ENCODE peak calls at places on chromosomes 13 and 19, in seven cellular contexts. One of them, this sample, is unnamed.

GRCh38 chr19:29527500-29528328 is 1.9 kb downstream of the VSTM2B start:
- DNase-seq in left lung: no peak
- DNase-seq in AG20443: no peak
- DNase-seq in NCI-H1105 treated with DMSO at 0.1 percent for 48 hours: no peak
- DNase-seq in AG09309: no peak
- DNase-seq in A549: no peak
- DNase-seq in effector memory CD4-positive, alpha-beta T cell: no peak
- DNase-seq in this sample: no peak

GRCh38 chr19:49861127-49861526 is 6.2 kb downstream of the PNKP start:
- DNase-seq in left lung: peak
- DNase-seq in AG20443: peak
- DNase-seq in NCI-H1105 treated with DMSO at 0.1 percent for 48 hours: no peak
- DNase-seq in AG09309: no peak
- DNase-seq in A549: peak
- DNase-seq in effector memory CD4-positive, alpha-beta T cell: no peak
- DNase-seq in this sample: no peak

GRCh38 chr13:104875008-104875762 is 1660.3 kb downstream of the EFNB2 start:
- DNase-seq in left lung: no peak
- DNase-seq in AG20443: no peak
- DNase-seq in NCI-H1105 treated with DMSO at 0.1 percent for 48 hours: no peak
- DNase-seq in AG09309: no peak
- DNase-seq in A549: no peak
- DNase-seq in effector memory CD4-positive, alpha-beta T cell: no peak
- DNase-seq in this sample: no peak

GRCh38 chr19:19276386-19276785 is 3.3 kb upstream of the TM6SF2 start:
- DNase-seq in left lung: no peak
- DNase-seq in AG20443: peak
- DNase-seq in NCI-H1105 treated with DMSO at 0.1 percent for 48 hours: no peak
- DNase-seq in AG09309: peak
- DNase-seq in A549: no peak
- DNase-seq in effector memory CD4-positive, alpha-beta T cell: no peak
- DNase-seq in this sample: no peak

GRCh38 chr13:20980899-20981298 is 78.4 kb upstream of the XPO4 start:
- DNase-seq in left lung: no peak
- DNase-seq in AG20443: no peak
- DNase-seq in NCI-H1105 treated with DMSO at 0.1 percent for 48 hours: no peak
- DNase-seq in AG09309: no peak
- DNase-seq in A549: no peak
- DNase-seq in effector memory CD4-positive, alpha-beta T cell: no peak
- DNase-seq in this sample: no peak

GRCh38 chr13:66509176-66509575 is 721.0 kb downstream of the PCDH9 start:
- DNase-seq in left lung: no peak
- DNase-seq in AG20443: no peak
- DNase-seq in NCI-H1105 treated with DMSO at 0.1 percent for 48 hours: no peak
- DNase-seq in AG09309: no peak
- DNase-seq in A549: no peak
- DNase-seq in effector memory CD4-positive, alpha-beta T cell: no peak
- DNase-seq in this sample: no peak

GRCh38 chr13:90445179-90445578 is 902.3 kb upstream of the MIR17HG start:
- DNase-seq in left lung: no peak
- DNase-seq in AG20443: peak
- DNase-seq in NCI-H1105 treated with DMSO at 0.1 percent for 48 hours: no peak
- DNase-seq in AG09309: peak
- DNase-seq in A549: peak
- DNase-seq in effector memory CD4-positive, alpha-beta T cell: no peak
- DNase-seq in this sample: peak

GRCh38 chr19:5805465-5806132 is 732 bp downstream of the NRTN start:
- DNase-seq in left lung: no peak
- DNase-seq in AG20443: peak
- DNase-seq in NCI-H1105 treated with DMSO at 0.1 percent for 48 hours: peak
- DNase-seq in AG09309: no peak
- DNase-seq in A549: peak
- DNase-seq in effector memory CD4-positive, alpha-beta T cell: peak
- DNase-seq in this sample: no peak

GRCh38 chr13:21675095-21676007 is 4.5 kb downstream of the FGF9 start:
- DNase-seq in left lung: peak
- DNase-seq in AG20443: peak
- DNase-seq in NCI-H1105 treated with DMSO at 0.1 percent for 48 hours: peak
- DNase-seq in AG09309: no peak
- DNase-seq in A549: no peak
- DNase-seq in effector memory CD4-positive, alpha-beta T cell: no peak
- DNase-seq in this sample: no peak

GRCh38 chr13:76754414-76754813 is 131.8 kb downstream of the KCTD12 start:
- DNase-seq in left lung: no peak
- DNase-seq in AG20443: no peak
- DNase-seq in NCI-H1105 treated with DMSO at 0.1 percent for 48 hours: no peak
- DNase-seq in AG09309: no peak
- DNase-seq in A549: no peak
- DNase-seq in effector memory CD4-positive, alpha-beta T cell: no peak
- DNase-seq in this sample: no peak

GRCh38 chr13:72221276-72221962 is 354.4 kb upstream of the DACH1 start:
- DNase-seq in left lung: no peak
- DNase-seq in AG20443: peak
- DNase-seq in NCI-H1105 treated with DMSO at 0.1 percent for 48 hours: no peak
- DNase-seq in AG09309: no peak
- DNase-seq in A549: peak
- DNase-seq in effector memory CD4-positive, alpha-beta T cell: no peak
- DNase-seq in this sample: peak

GRCh38 chr19:1251233-1251502 is 2.8 kb downstream of the MIDN start:
- DNase-seq in left lung: no peak
- DNase-seq in AG20443: no peak
- DNase-seq in NCI-H1105 treated with DMSO at 0.1 percent for 48 hours: no peak
- DNase-seq in AG09309: no peak
- DNase-seq in A549: peak
- DNase-seq in effector memory CD4-positive, alpha-beta T cell: no peak
- DNase-seq in this sample: peak

GRCh38 chr19:1211494-1212234 is 6.1 kb downstream of the STK11 start:
- DNase-seq in left lung: no peak
- DNase-seq in AG20443: no peak
- DNase-seq in NCI-H1105 treated with DMSO at 0.1 percent for 48 hours: no peak
- DNase-seq in AG09309: no peak
- DNase-seq in A549: peak
- DNase-seq in effector memory CD4-positive, alpha-beta T cell: no peak
- DNase-seq in this sample: no peak

GRCh38 chr19:47112166-47112663 is 1.4 kb downstream of the ZC3H4 start:
- DNase-seq in left lung: peak
- DNase-seq in AG20443: peak
- DNase-seq in NCI-H1105 treated with DMSO at 0.1 percent for 48 hours: peak
- DNase-seq in AG09309: peak
- DNase-seq in A549: peak
- DNase-seq in effector memory CD4-positive, alpha-beta T cell: peak
- DNase-seq in this sample: peak

GRCh38 chr19:31676271-31677004 is 327.2 kb upstream of the TSHZ3 start:
- DNase-seq in left lung: no peak
- DNase-seq in AG20443: no peak
- DNase-seq in NCI-H1105 treated with DMSO at 0.1 percent for 48 hours: no peak
- DNase-seq in AG09309: no peak
- DNase-seq in A549: peak
- DNase-seq in effector memory CD4-positive, alpha-beta T cell: no peak
- DNase-seq in this sample: no peak

GRCh38 chr19:10044390-10044789 is 31.1 kb downstream of the RDH8 start:
- DNase-seq in left lung: no peak
- DNase-seq in AG20443: no peak
- DNase-seq in NCI-H1105 treated with DMSO at 0.1 percent for 48 hours: peak
- DNase-seq in AG09309: no peak
- DNase-seq in A549: peak
- DNase-seq in effector memory CD4-positive, alpha-beta T cell: no peak
- DNase-seq in this sample: no peak

GRCh38 chr13:49320975-49321374 is 73.2 kb downstream of the CDADC1 start:
- DNase-seq in left lung: no peak
- DNase-seq in AG20443: no peak
- DNase-seq in NCI-H1105 treated with DMSO at 0.1 percent for 48 hours: no peak
- DNase-seq in AG09309: no peak
- DNase-seq in A549: no peak
- DNase-seq in effector memory CD4-positive, alpha-beta T cell: no peak
- DNase-seq in this sample: no peak

GRCh38 chr13:38630780-38631179 is 56.1 kb upstream of the FREM2 start:
- DNase-seq in left lung: no peak
- DNase-seq in AG20443: peak
- DNase-seq in NCI-H1105 treated with DMSO at 0.1 percent for 48 hours: no peak
- DNase-seq in AG09309: no peak
- DNase-seq in A549: no peak
- DNase-seq in effector memory CD4-positive, alpha-beta T cell: no peak
- DNase-seq in this sample: no peak

GRCh38 chr19:35451278-35452096 is 3.4 kb downstream of the FFAR2 start:
- DNase-seq in left lung: no peak
- DNase-seq in AG20443: no peak
- DNase-seq in NCI-H1105 treated with DMSO at 0.1 percent for 48 hours: no peak
- DNase-seq in AG09309: no peak
- DNase-seq in A549: no peak
- DNase-seq in effector memory CD4-positive, alpha-beta T cell: no peak
- DNase-seq in this sample: no peak

GRCh38 chr19:22526661-22527272 is 104.6 kb upstream of the ZNF98 start:
- DNase-seq in left lung: no peak
- DNase-seq in AG20443: no peak
- DNase-seq in NCI-H1105 treated with DMSO at 0.1 percent for 48 hours: no peak
- DNase-seq in AG09309: no peak
- DNase-seq in A549: no peak
- DNase-seq in effector memory CD4-positive, alpha-beta T cell: no peak
- DNase-seq in this sample: no peak

GRCh38 chr13:90047600-90047999 is 1299.9 kb upstream of the MIR17HG start:
- DNase-seq in left lung: no peak
- DNase-seq in AG20443: no peak
- DNase-seq in NCI-H1105 treated with DMSO at 0.1 percent for 48 hours: no peak
- DNase-seq in AG09309: no peak
- DNase-seq in A549: no peak
- DNase-seq in effector memory CD4-positive, alpha-beta T cell: no peak
- DNase-seq in this sample: no peak

GRCh38 chr13:22316494-22317025 is 645.7 kb downstream of the FGF9 start:
- DNase-seq in left lung: no peak
- DNase-seq in AG20443: no peak
- DNase-seq in NCI-H1105 treated with DMSO at 0.1 percent for 48 hours: no peak
- DNase-seq in AG09309: no peak
- DNase-seq in A549: no peak
- DNase-seq in effector memory CD4-positive, alpha-beta T cell: no peak
- DNase-seq in this sample: no peak

GRCh38 chr19:51141181-51141580 is 920 bp upstream of the SIGLEC7 start:
- DNase-seq in left lung: no peak
- DNase-seq in AG20443: no peak
- DNase-seq in NCI-H1105 treated with DMSO at 0.1 percent for 48 hours: no peak
- DNase-seq in AG09309: no peak
- DNase-seq in A549: no peak
- DNase-seq in effector memory CD4-positive, alpha-beta T cell: no peak
- DNase-seq in this sample: no peak